ENCODE peak calls at places on chromosome X, in four cellular contexts. Z is WTC11, J is T-helper 2 cell, P is AG09319. Q is an unnamed sample.

GRCh38 chrX:155070663-155070974 is 317 bp downstream of the CMC4 start:
- DNase-seq in Z (peak), J (no peak), P (no peak), Q (peak)

GRCh38 chrX:38973327-38973726 is 172.1 kb downstream of the MID1IP1 start:
- DNase-seq in Z (no peak), J (no peak), P (no peak), Q (no peak)

GRCh38 chrX:118976599-118977340 is 2.4 kb downstream of the LONRF3 start:
- DNase-seq in Z (no peak), J (no peak), P (no peak), Q (peak)

GRCh38 chrX:123561439-123562215 is 171.2 kb downstream of the THOC2 start:
- DNase-seq in Z (no peak), J (no peak), P (no peak), Q (no peak)

GRCh38 chrX:132631579-132632232 is 142.9 kb upstream of the MBNL3 start:
- DNase-seq in Z (no peak), J (no peak), P (no peak), Q (peak)

GRCh38 chrX:8755116-8755515 is 23.2 kb upstream of the ANOS1 start:
- DNase-seq in Z (peak), J (no peak), P (no peak), Q (peak)

GRCh38 chrX:63250253-63250868 is 100.8 kb downstream of the SPIN4 start:
- DNase-seq in Z (peak), J (no peak), P (peak), Q (peak)

GRCh38 chrX:40169193-40170086 is 71.7 kb upstream of the BCOR start:
- DNase-seq in Z (peak), J (peak), P (no peak), Q (no peak)

GRCh38 chrX:63657821-63658220 is 127.2 kb downstream of the ARHGEF9 start:
- DNase-seq in Z (no peak), J (no peak), P (peak), Q (no peak)

GRCh38 chrX:107483976-107484726 is 34.7 kb downstream of the FRMPD3 start:
- DNase-seq in Z (peak), J (no peak), P (no peak), Q (peak)

GRCh38 chrX:37818031-37818430 is 29.3 kb downstream of the DYNLT3 start:
- DNase-seq in Z (no peak), J (no peak), P (no peak), Q (no peak)

GRCh38 chrX:153647461-153648357 is 706 bp downstream of the DUSP9 start:
- DNase-seq in Z (no peak), J (no peak), P (no peak), Q (no peak)

GRCh38 chrX:100316987-100317386 is 93.1 kb downstream of the PCDH19 start:
- DNase-seq in Z (no peak), J (no peak), P (peak), Q (no peak)

GRCh38 chrX:108034725-108035124 is 10.1 kb upstream of the VSIG1 start:
- DNase-seq in Z (no peak), J (no peak), P (no peak), Q (no peak)

GRCh38 chrX:135395064-135395463 is 26.7 kb upstream of the SMIM10L2A start:
- DNase-seq in Z (no peak), J (no peak), P (no peak), Q (no peak)

GRCh38 chrX:108270280-108270679 is 167.9 kb downstream of the COL4A6 start:
- DNase-seq in Z (no peak), J (no peak), P (no peak), Q (peak)

GRCh38 chrX:23668335-23668734 is 1.0 kb downstream of the PRDX4 start:
- DNase-seq in Z (no peak), J (no peak), P (no peak), Q (no peak)

GRCh38 chrX:39854772-39855747 is 242.7 kb downstream of the BCOR start:
- DNase-seq in Z (no peak), J (peak), P (no peak), Q (no peak)

GRCh38 chrX:10282490-10282889 is 125.7 kb downstream of the CLCN4 start:
- DNase-seq in Z (peak), J (no peak), P (no peak), Q (peak)

GRCh38 chrX:104165894-104166734 is at the start of gene FAM199X:
- DNase-seq in Z (peak), J (peak), P (peak), Q (peak)

GRCh38 chrX:11151799-11152591 is 40.9 kb downstream of the HCCS start:
- DNase-seq in Z (no peak), J (no peak), P (no peak), Q (no peak)

GRCh38 chrX:48490661-48491060 is 14.7 kb downstream of the FTSJ1 start:
- DNase-seq in Z (no peak), J (no peak), P (no peak), Q (no peak)

GRCh38 chrX:136735604-136736003 is 45.1 kb downstream of the ARHGEF6 start:
- DNase-seq in Z (no peak), J (no peak), P (no peak), Q (no peak)

GRCh38 chrX:107146670-107147069 is 28.0 kb upstream of the RBM41 start:
- DNase-seq in Z (no peak), J (no peak), P (no peak), Q (no peak)

GRCh38 chrX:3699841-3700381 is 13.5 kb downstream of the PRKX start:
- DNase-seq in Z (no peak), J (no peak), P (no peak), Q (no peak)

GRCh38 chrX:143663755-143664154 is 27.9 kb upstream of the SLITRK4 start:
- DNase-seq in Z (no peak), J (no peak), P (no peak), Q (no peak)

GRCh38 chrX:45788941-45789348 is 588.3 kb upstream of the DIPK2B start:
- DNase-seq in Z (no peak), J (no peak), P (no peak), Q (peak)

GRCh38 chrX:154546354-154547244 is at the start of gene G6PD:
- DNase-seq in Z (peak), J (peak), P (no peak), Q (peak)

GRCh38 chrX:12891915-12892506 is 14.4 kb upstream of the TLR8 start:
- DNase-seq in Z (no peak), J (no peak), P (no peak), Q (no peak)

GRCh38 chrX:68719904-68720614 is 72.6 kb downstream of the STARD8 start:
- DNase-seq in Z (no peak), J (no peak), P (no peak), Q (peak)

GRCh38 chrX:48086119-48086518 is 14.7 kb upstream of the ZNF630 start:
- DNase-seq in Z (no peak), J (no peak), P (no peak), Q (no peak)